ENCODE peak calls at places on chromosomes 4 and X, in nine cellular contexts. One of them, this sample, is unnamed. For H3K9me3, the result is how much of the 10 kb centered on the place peaks cover.

GRCh38 chrX:18353931-18354368 is 538 bp downstream of the SCML2 start:
- DNase-seq in ovary: peak
- DNase-seq in Peyer's patch: no peak
- DNase-seq in GM23248: peak
- DNase-seq in fibroblast of lung: no peak
- DNase-seq in body of pancreas: no peak
- DNase-seq in left lung: peak
- DNase-seq in psoas muscle: no peak
- DNase-seq in GM12878: no peak
- DNase-seq in this sample: peak

GRCh38 chr4:6121276-6121850 is 79.0 kb downstream of the JAKMIP1 start:
- DNase-seq in ovary: no peak
- DNase-seq in Peyer's patch: no peak
- DNase-seq in GM23248: no peak
- DNase-seq in fibroblast of lung: no peak
- DNase-seq in body of pancreas: no peak
- DNase-seq in left lung: no peak
- DNase-seq in psoas muscle: no peak
- DNase-seq in GM12878: no peak
- DNase-seq in this sample: no peak

GRCh38 chr4:79227896-79228295 is 98.0 kb downstream of the NAA11 start:
- DNase-seq in ovary: peak
- DNase-seq in Peyer's patch: no peak
- DNase-seq in GM23248: no peak
- DNase-seq in fibroblast of lung: peak
- DNase-seq in body of pancreas: no peak
- DNase-seq in left lung: no peak
- DNase-seq in psoas muscle: no peak
- DNase-seq in GM12878: no peak
- DNase-seq in this sample: no peak

GRCh38 chrX:140983730-140984129 is 18.7 kb upstream of the SPANXB1 start:
- DNase-seq in ovary: no peak
- DNase-seq in Peyer's patch: no peak
- DNase-seq in GM23248: no peak
- DNase-seq in fibroblast of lung: no peak
- DNase-seq in body of pancreas: no peak
- DNase-seq in left lung: no peak
- DNase-seq in psoas muscle: no peak
- DNase-seq in GM12878: no peak
- DNase-seq in this sample: no peak

GRCh38 chrX:129777218-129777768 is 2.5 kb upstream of the SASH3 start:
- DNase-seq in ovary: no peak
- DNase-seq in Peyer's patch: peak
- DNase-seq in GM23248: no peak
- DNase-seq in fibroblast of lung: no peak
- DNase-seq in body of pancreas: no peak
- DNase-seq in left lung: peak
- DNase-seq in psoas muscle: peak
- DNase-seq in GM12878: no peak
- DNase-seq in this sample: peak

GRCh38 chr4:41256131-41256739 is 493 bp upstream of the UCHL1 start:
- DNase-seq in ovary: no peak
- DNase-seq in Peyer's patch: no peak
- DNase-seq in GM23248: peak
- DNase-seq in fibroblast of lung: peak
- DNase-seq in body of pancreas: no peak
- DNase-seq in left lung: no peak
- DNase-seq in psoas muscle: no peak
- DNase-seq in GM12878: no peak
- DNase-seq in this sample: no peak

GRCh38 chrX:109714340-109714958 is 18.6 kb downstream of the ACSL4 start:
- DNase-seq in ovary: no peak
- DNase-seq in Peyer's patch: no peak
- DNase-seq in GM23248: peak
- DNase-seq in fibroblast of lung: peak
- DNase-seq in body of pancreas: no peak
- DNase-seq in left lung: no peak
- DNase-seq in psoas muscle: no peak
- DNase-seq in GM12878: no peak
- DNase-seq in this sample: no peak

GRCh38 chr4:103754844-103755243 is 35.1 kb upstream of the TACR3 start:
- DNase-seq in ovary: no peak
- DNase-seq in Peyer's patch: no peak
- DNase-seq in GM23248: peak
- DNase-seq in fibroblast of lung: no peak
- DNase-seq in body of pancreas: peak
- DNase-seq in left lung: no peak
- DNase-seq in psoas muscle: no peak
- DNase-seq in GM12878: no peak
- DNase-seq in this sample: no peak

GRCh38 chr4:170167678-170168077 is 77.9 kb upstream of the AADAT start:
- DNase-seq in ovary: no peak
- DNase-seq in Peyer's patch: no peak
- DNase-seq in GM23248: no peak
- DNase-seq in fibroblast of lung: no peak
- DNase-seq in body of pancreas: no peak
- DNase-seq in left lung: peak
- DNase-seq in psoas muscle: no peak
- DNase-seq in GM12878: no peak
- DNase-seq in this sample: no peak

GRCh38 chr4:133982533-133983224 is 218.9 kb downstream of the PABPC4L start:
- DNase-seq in ovary: no peak
- DNase-seq in Peyer's patch: no peak
- DNase-seq in GM23248: peak
- DNase-seq in fibroblast of lung: peak
- DNase-seq in body of pancreas: no peak
- DNase-seq in left lung: no peak
- DNase-seq in psoas muscle: no peak
- DNase-seq in GM12878: no peak
- DNase-seq in this sample: no peak

GRCh38 chr4:113584407-113585150 is 177.0 kb downstream of the CAMK2D start:
- DNase-seq in ovary: no peak
- DNase-seq in Peyer's patch: no peak
- DNase-seq in GM23248: peak
- DNase-seq in fibroblast of lung: peak
- DNase-seq in body of pancreas: no peak
- DNase-seq in left lung: no peak
- DNase-seq in psoas muscle: no peak
- DNase-seq in GM12878: no peak
- DNase-seq in this sample: no peak

GRCh38 chrX:50470103-50471031 is at the start of gene DGKK:
- DNase-seq in ovary: no peak
- DNase-seq in Peyer's patch: no peak
- DNase-seq in GM23248: peak
- DNase-seq in fibroblast of lung: no peak
- DNase-seq in body of pancreas: no peak
- DNase-seq in left lung: peak
- DNase-seq in psoas muscle: no peak
- DNase-seq in GM12878: no peak
- DNase-seq in this sample: no peak

GRCh38 chr4:3314706-3315260 is 22.0 kb downstream of the RGS12 start:
- DNase-seq in ovary: no peak
- DNase-seq in Peyer's patch: peak
- DNase-seq in GM23248: no peak
- DNase-seq in fibroblast of lung: no peak
- DNase-seq in body of pancreas: peak
- DNase-seq in left lung: peak
- DNase-seq in psoas muscle: no peak
- DNase-seq in GM12878: no peak
- DNase-seq in this sample: no peak

DNA sequence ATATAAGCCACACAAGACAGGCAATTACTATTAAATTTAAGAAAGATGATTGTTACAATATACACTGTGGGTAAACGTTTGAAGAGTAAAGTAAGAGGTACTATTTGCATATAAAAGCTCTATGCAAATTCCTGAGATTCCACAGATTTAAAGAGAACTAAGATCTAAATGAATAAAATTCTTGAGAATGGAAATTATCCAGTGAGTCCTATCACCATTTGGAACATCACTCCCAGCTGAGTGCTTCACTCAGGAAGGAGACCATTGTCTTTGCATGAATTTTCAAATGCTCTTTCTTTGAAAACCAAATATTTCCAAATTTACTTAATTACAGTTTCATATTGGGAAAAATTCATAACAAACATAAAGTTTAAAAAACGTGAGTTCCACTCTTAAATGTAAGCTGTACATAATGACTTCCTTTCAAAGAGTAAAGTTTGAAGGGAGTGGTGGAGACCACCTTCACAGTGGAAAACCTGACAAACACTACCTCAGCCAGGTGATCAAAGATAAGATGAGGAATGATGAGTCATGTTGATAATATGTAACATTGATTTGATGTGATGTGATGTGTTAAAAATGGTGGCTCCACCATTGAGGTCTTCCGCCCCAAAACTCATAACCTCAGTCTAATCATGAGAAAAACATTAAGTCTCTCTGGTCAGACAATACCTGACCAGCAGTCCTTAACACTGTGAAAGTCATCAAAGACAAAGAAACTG is 159.9 kb downstream of the BANK1 start:
- DNase-seq in ovary: no peak
- DNase-seq in Peyer's patch: no peak
- DNase-seq in GM23248: no peak
- DNase-seq in fibroblast of lung: no peak
- DNase-seq in body of pancreas: no peak
- DNase-seq in left lung: no peak
- DNase-seq in psoas muscle: no peak
- DNase-seq in GM12878: no peak
- DNase-seq in this sample: no peak
- H3K9me3 ChIP-seq in ovary: under half
- H3K9me3 ChIP-seq in Peyer's patch: under half
- H3K9me3 ChIP-seq in GM23248: under half
- H3K9me3 ChIP-seq in fibroblast of lung: under half
- H3K9me3 ChIP-seq in body of pancreas: under half
- H3K9me3 ChIP-seq in left lung: under half
- H3K9me3 ChIP-seq in psoas muscle: under half
- H3K9me3 ChIP-seq in GM12878: under half
- H3K9me3 ChIP-seq in this sample: under half

DNA sequence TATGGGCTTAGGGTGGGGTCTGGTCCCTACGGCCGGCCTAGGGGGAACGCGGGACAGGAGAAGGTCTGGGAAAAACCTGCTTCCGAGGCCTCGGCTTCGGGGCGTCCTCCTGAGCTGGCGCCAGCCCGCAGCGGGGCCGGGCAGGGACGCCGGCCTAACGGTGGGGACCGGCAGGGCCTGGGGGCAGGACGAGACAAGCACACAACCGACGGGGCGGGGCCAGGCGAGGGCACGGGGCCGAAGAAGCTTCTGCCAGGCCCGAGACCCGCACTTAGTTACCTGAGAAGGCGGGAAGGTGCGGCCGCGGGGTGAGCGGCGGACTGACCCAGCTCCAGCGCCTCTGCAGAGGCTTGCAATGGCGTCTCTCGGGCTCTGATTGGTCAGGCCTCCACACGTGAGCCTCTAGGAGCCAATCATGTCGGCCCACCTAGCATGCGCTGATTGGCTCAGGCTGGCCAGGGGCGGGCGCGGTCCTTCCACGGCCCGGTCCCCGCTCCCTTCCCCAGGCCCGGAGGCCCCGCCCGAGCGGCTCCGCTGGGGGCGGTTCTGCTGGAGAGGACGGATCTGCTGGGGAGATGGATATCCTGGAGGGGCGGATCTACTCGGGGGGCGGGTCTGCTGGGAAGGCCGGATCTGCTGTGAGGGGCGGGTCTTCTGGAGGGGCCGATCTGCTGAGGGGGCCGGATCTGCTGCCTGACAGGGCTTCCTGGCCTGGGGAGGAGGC is 44.3 kb downstream of the CPLX1 start:
- DNase-seq in ovary: peak
- DNase-seq in Peyer's patch: peak
- DNase-seq in GM23248: peak
- DNase-seq in fibroblast of lung: peak
- DNase-seq in body of pancreas: peak
- DNase-seq in left lung: peak
- DNase-seq in psoas muscle: peak
- DNase-seq in GM12878: peak
- DNase-seq in this sample: peak
- H3K27ac ChIP-seq in ovary: peak
- H3K27ac ChIP-seq in Peyer's patch: peak
- H3K27ac ChIP-seq in GM23248: peak
- H3K27ac ChIP-seq in fibroblast of lung: peak
- H3K27ac ChIP-seq in body of pancreas: peak
- H3K27ac ChIP-seq in left lung: peak
- H3K27ac ChIP-seq in psoas muscle: peak
- H3K27ac ChIP-seq in GM12878: peak
- H3K27ac ChIP-seq in this sample: peak

DNA sequence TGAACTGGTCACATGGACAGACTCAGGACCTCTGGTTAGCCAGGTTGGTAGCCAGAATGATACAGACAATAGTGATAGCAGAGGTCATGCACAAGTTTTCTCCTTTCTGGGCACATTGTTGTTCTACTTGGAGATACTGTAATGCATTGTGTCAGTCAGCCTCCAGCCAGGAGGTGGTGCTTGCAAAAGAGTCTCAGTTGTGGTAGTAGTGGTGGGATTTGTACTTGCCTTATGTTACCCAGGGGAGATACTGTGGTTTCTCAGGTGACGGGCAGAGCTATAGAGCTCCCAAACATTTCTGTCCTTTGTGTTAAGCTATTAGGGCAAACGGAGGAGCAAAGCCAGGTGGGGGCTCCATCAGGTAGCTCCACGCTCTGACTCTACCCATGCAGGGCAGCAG is 190.5 kb downstream of the STPG2 start:
- DNase-seq in ovary: no peak
- DNase-seq in Peyer's patch: no peak
- DNase-seq in GM23248: no peak
- DNase-seq in fibroblast of lung: no peak
- DNase-seq in body of pancreas: no peak
- DNase-seq in left lung: no peak
- DNase-seq in psoas muscle: no peak
- DNase-seq in GM12878: no peak
- DNase-seq in this sample: no peak
- H3K9me3 ChIP-seq in ovary: under half
- H3K9me3 ChIP-seq in Peyer's patch: under half
- H3K9me3 ChIP-seq in GM23248: under half
- H3K9me3 ChIP-seq in fibroblast of lung: under half
- H3K9me3 ChIP-seq in body of pancreas: under half
- H3K9me3 ChIP-seq in left lung: under half
- H3K9me3 ChIP-seq in psoas muscle: under half
- H3K9me3 ChIP-seq in GM12878: under half
- H3K9me3 ChIP-seq in this sample: under half

DNA sequence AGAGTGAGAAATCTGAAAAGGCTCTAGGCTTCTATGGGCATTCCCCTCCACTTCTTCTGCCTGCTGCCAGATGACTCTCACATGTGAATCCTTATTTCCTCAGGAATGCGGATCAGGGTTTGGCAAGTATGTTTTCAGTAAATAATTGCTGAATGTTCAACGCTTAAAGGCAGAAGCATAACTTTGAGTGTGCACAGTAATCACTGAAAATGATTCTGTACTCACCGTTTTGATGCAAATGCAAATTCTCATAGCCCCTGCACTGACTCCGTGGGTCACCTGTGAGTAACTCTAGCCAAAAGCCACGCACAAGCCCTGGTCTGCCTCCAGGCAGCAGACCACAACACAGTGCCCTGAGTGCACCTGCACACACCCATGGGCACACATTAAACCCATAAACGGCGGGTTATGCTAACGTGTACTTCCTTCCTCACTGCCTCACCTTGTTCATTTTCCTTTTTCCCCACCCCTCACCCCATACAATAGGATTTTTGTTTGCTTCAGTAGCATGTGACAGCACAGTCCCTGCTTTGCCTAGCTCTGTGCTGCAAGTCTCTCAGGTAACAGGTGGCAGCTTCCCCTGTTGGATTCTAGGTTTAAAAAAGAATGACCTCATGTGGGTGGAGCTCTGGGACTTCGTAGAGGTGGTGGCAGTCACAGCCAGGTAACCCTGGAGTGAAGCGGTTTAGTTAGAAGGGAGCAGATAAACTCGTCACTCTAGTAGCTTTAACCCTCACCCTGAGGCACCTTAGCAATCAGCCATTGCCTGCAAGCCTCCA is at the start of gene ARHGEF38:
- DNase-seq in ovary: no peak
- DNase-seq in Peyer's patch: peak
- DNase-seq in GM23248: peak
- DNase-seq in fibroblast of lung: peak
- DNase-seq in body of pancreas: peak
- DNase-seq in left lung: peak
- DNase-seq in psoas muscle: no peak
- DNase-seq in GM12878: no peak
- DNase-seq in this sample: no peak
- H3K27ac ChIP-seq in ovary: no peak
- H3K27ac ChIP-seq in Peyer's patch: peak
- H3K27ac ChIP-seq in GM23248: no peak
- H3K27ac ChIP-seq in fibroblast of lung: no peak
- H3K27ac ChIP-seq in body of pancreas: peak
- H3K27ac ChIP-seq in left lung: peak
- H3K27ac ChIP-seq in psoas muscle: no peak
- H3K27ac ChIP-seq in GM12878: no peak
- H3K27ac ChIP-seq in this sample: no peak